ENCODE peak calls at places on chromosome 14, in eight cellular contexts. One of them, this sample, is unnamed. For H3K4me1, the result is how much of the 10 kb centered on the place peaks cover.

GRCh38 chr14:38384746-38385145 is 128.9 kb upstream of the CLEC14A start:
- DNase-seq in IMR-90: peak
- DNase-seq in neural progenitor cell: no peak
- DNase-seq in stomach: no peak
- DNase-seq in heart left ventricle: no peak
- DNase-seq in thyroid gland: no peak
- DNase-seq in BE2C: no peak
- DNase-seq in left ventricle myocardium inferior: no peak
- DNase-seq in this sample: no peak

GRCh38 chr14:54781080-54781479 is 121.5 kb downstream of the GCH1 start:
- DNase-seq in BE2C: no peak
- DNase-seq in left ventricle myocardium inferior: no peak
- DNase-seq in IMR-90: no peak
- DNase-seq in stomach: no peak
- DNase-seq in thyroid gland: no peak
- DNase-seq in heart left ventricle: no peak
- DNase-seq in neural progenitor cell: no peak
- DNase-seq in this sample: no peak

GRCh38 chr14:96702831-96703230 is 94.4 kb upstream of the VRK1 start:
- DNase-seq in stomach: no peak
- DNase-seq in BE2C: no peak
- DNase-seq in neural progenitor cell: no peak
- DNase-seq in IMR-90: no peak
- DNase-seq in heart left ventricle: no peak
- DNase-seq in thyroid gland: no peak
- DNase-seq in left ventricle myocardium inferior: no peak
- DNase-seq in this sample: no peak

GRCh38 chr14:76997257-76997970 is 31.1 kb downstream of the IRF2BPL start:
- DNase-seq in BE2C: peak
- DNase-seq in neural progenitor cell: peak
- DNase-seq in left ventricle myocardium inferior: no peak
- DNase-seq in IMR-90: peak
- DNase-seq in stomach: no peak
- DNase-seq in heart left ventricle: no peak
- DNase-seq in thyroid gland: no peak
- DNase-seq in this sample: no peak

GRCh38 chr14:39099748-39100147 is 3.3 kb downstream of the SEC23A start:
- DNase-seq in stomach: no peak
- DNase-seq in IMR-90: no peak
- DNase-seq in neural progenitor cell: no peak
- DNase-seq in left ventricle myocardium inferior: no peak
- DNase-seq in thyroid gland: no peak
- DNase-seq in heart left ventricle: no peak
- DNase-seq in BE2C: no peak
- DNase-seq in this sample: no peak

GRCh38 chr14:24147761-24148428 is 597 bp downstream of the RNF31 start:
- DNase-seq in left ventricle myocardium inferior: no peak
- DNase-seq in stomach: no peak
- DNase-seq in BE2C: no peak
- DNase-seq in thyroid gland: no peak
- DNase-seq in IMR-90: no peak
- DNase-seq in heart left ventricle: no peak
- DNase-seq in neural progenitor cell: no peak
- DNase-seq in this sample: no peak

GRCh38 chr14:89252887-89253532 is 164.0 kb downstream of the FOXN3 start:
- DNase-seq in stomach: no peak
- DNase-seq in BE2C: peak
- DNase-seq in thyroid gland: peak
- DNase-seq in heart left ventricle: no peak
- DNase-seq in neural progenitor cell: peak
- DNase-seq in IMR-90: peak
- DNase-seq in left ventricle myocardium inferior: no peak
- DNase-seq in this sample: no peak

GRCh38 chr14:36268957-36269734 is 51.3 kb downstream of the MBIP start:
- DNase-seq in IMR-90: no peak
- DNase-seq in left ventricle myocardium inferior: no peak
- DNase-seq in neural progenitor cell: peak
- DNase-seq in BE2C: no peak
- DNase-seq in thyroid gland: peak
- DNase-seq in heart left ventricle: no peak
- DNase-seq in stomach: no peak
- DNase-seq in this sample: no peak

GRCh38 chr14:34710744-34711143 is 3.6 kb downstream of the CFL2 start:
- DNase-seq in heart left ventricle: no peak
- DNase-seq in left ventricle myocardium inferior: no peak
- DNase-seq in BE2C: no peak
- DNase-seq in thyroid gland: no peak
- DNase-seq in neural progenitor cell: no peak
- DNase-seq in IMR-90: peak
- DNase-seq in stomach: no peak
- DNase-seq in this sample: no peak
- H3K4me3 ChIP-seq in heart left ventricle: peak
- H3K4me3 ChIP-seq in left ventricle myocardium inferior: peak
- H3K4me3 ChIP-seq in BE2C: no peak
- H3K4me3 ChIP-seq in thyroid gland: no peak
- H3K4me3 ChIP-seq in neural progenitor cell: no peak
- H3K4me3 ChIP-seq in IMR-90: no peak
- H3K4me3 ChIP-seq in stomach: no peak
- H3K4me3 ChIP-seq in this sample: no peak

GRCh38 chr14:103427485-103428443 is 42.5 kb downstream of the MARK3 start:
- DNase-seq in thyroid gland: no peak
- DNase-seq in heart left ventricle: peak
- DNase-seq in stomach: no peak
- DNase-seq in left ventricle myocardium inferior: no peak
- DNase-seq in neural progenitor cell: peak
- DNase-seq in IMR-90: peak
- DNase-seq in BE2C: no peak
- DNase-seq in this sample: no peak
- H3K4me1 ChIP-seq in thyroid gland: under half
- H3K4me1 ChIP-seq in heart left ventricle: under half
- H3K4me1 ChIP-seq in stomach: half or more
- H3K4me1 ChIP-seq in left ventricle myocardium inferior: half or more
- H3K4me1 ChIP-seq in neural progenitor cell: under half
- H3K4me1 ChIP-seq in IMR-90: under half
- H3K4me1 ChIP-seq in BE2C: under half
- H3K4me1 ChIP-seq in this sample: under half

GRCh38 chr14:51872396-51872795 is 12.0 kb downstream of the GNG2 start:
- DNase-seq in neural progenitor cell: no peak
- DNase-seq in heart left ventricle: no peak
- DNase-seq in stomach: no peak
- DNase-seq in BE2C: peak
- DNase-seq in left ventricle myocardium inferior: no peak
- DNase-seq in thyroid gland: no peak
- DNase-seq in IMR-90: no peak
- DNase-seq in this sample: no peak
- H3K4me3 ChIP-seq in neural progenitor cell: no peak
- H3K4me3 ChIP-seq in heart left ventricle: no peak
- H3K4me3 ChIP-seq in stomach: no peak
- H3K4me3 ChIP-seq in BE2C: no peak
- H3K4me3 ChIP-seq in left ventricle myocardium inferior: no peak
- H3K4me3 ChIP-seq in thyroid gland: no peak
- H3K4me3 ChIP-seq in IMR-90: no peak
- H3K4me3 ChIP-seq in this sample: no peak

GRCh38 chr14:100658514-100658886 is 68.2 kb upstream of the DLK1 start:
- DNase-seq in heart left ventricle: no peak
- DNase-seq in stomach: no peak
- DNase-seq in thyroid gland: no peak
- DNase-seq in neural progenitor cell: peak
- DNase-seq in left ventricle myocardium inferior: no peak
- DNase-seq in IMR-90: no peak
- DNase-seq in BE2C: peak
- DNase-seq in this sample: no peak
- H3K4me1 ChIP-seq in heart left ventricle: under half
- H3K4me1 ChIP-seq in stomach: under half
- H3K4me1 ChIP-seq in thyroid gland: under half
- H3K4me1 ChIP-seq in neural progenitor cell: under half
- H3K4me1 ChIP-seq in left ventricle myocardium inferior: under half
- H3K4me1 ChIP-seq in IMR-90: under half
- H3K4me1 ChIP-seq in BE2C: under half
- H3K4me1 ChIP-seq in this sample: under half

DNA sequence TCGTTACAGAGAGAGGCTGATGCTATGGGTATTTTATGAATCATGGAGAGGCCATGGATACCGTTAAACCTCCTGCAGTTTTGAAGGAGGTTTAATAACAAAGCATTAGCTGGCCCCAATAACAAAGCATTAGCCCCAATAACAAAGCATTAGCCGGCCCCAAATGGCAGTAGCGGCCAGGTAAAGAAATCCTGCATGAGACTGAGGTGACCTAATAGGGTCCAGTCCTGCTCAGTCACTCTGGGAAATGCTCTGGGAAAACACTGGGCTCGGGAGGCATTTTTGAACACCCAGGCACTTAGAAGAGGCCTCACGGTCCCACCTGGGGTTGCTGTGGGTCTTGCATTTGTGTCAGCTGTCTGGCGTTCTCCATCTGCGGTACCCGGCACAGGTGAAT is 776 bp upstream of the RIN3 start:
- DNase-seq in heart left ventricle: no peak
- DNase-seq in neural progenitor cell: no peak
- DNase-seq in stomach: no peak
- DNase-seq in left ventricle myocardium inferior: no peak
- DNase-seq in BE2C: no peak
- DNase-seq in IMR-90: no peak
- DNase-seq in thyroid gland: no peak
- DNase-seq in this sample: no peak
- H3K4me3 ChIP-seq in heart left ventricle: peak
- H3K4me3 ChIP-seq in neural progenitor cell: peak
- H3K4me3 ChIP-seq in stomach: peak
- H3K4me3 ChIP-seq in left ventricle myocardium inferior: peak
- H3K4me3 ChIP-seq in BE2C: no peak
- H3K4me3 ChIP-seq in IMR-90: peak
- H3K4me3 ChIP-seq in thyroid gland: no peak
- H3K4me3 ChIP-seq in this sample: peak

GRCh38 chr14:104555621-104556255 is 23.8 kb upstream of the C14orf180 start:
- DNase-seq in thyroid gland: no peak
- DNase-seq in heart left ventricle: no peak
- DNase-seq in neural progenitor cell: no peak
- DNase-seq in left ventricle myocardium inferior: no peak
- DNase-seq in stomach: no peak
- DNase-seq in BE2C: peak
- DNase-seq in IMR-90: no peak
- DNase-seq in this sample: no peak

GRCh38 chr14:104558231-104559042 is 21.1 kb upstream of the C14orf180 start:
- DNase-seq in left ventricle myocardium inferior: peak
- DNase-seq in thyroid gland: no peak
- DNase-seq in heart left ventricle: no peak
- DNase-seq in stomach: no peak
- DNase-seq in BE2C: peak
- DNase-seq in IMR-90: no peak
- DNase-seq in neural progenitor cell: no peak
- DNase-seq in this sample: no peak

GRCh38 chr14:104556256-104557021 is 23.1 kb upstream of the C14orf180 start:
- DNase-seq in heart left ventricle: no peak
- DNase-seq in stomach: no peak
- DNase-seq in left ventricle myocardium inferior: peak
- DNase-seq in IMR-90: no peak
- DNase-seq in neural progenitor cell: no peak
- DNase-seq in BE2C: peak
- DNase-seq in thyroid gland: no peak
- DNase-seq in this sample: no peak

GRCh38 chr14:104557766-104558165 is 21.8 kb upstream of the C14orf180 start:
- DNase-seq in IMR-90: no peak
- DNase-seq in thyroid gland: no peak
- DNase-seq in stomach: no peak
- DNase-seq in neural progenitor cell: no peak
- DNase-seq in BE2C: peak
- DNase-seq in heart left ventricle: no peak
- DNase-seq in left ventricle myocardium inferior: peak
- DNase-seq in this sample: no peak

GRCh38 chr14:104557086-104557485 is 22.5 kb upstream of the C14orf180 start:
- DNase-seq in IMR-90: no peak
- DNase-seq in heart left ventricle: no peak
- DNase-seq in stomach: no peak
- DNase-seq in BE2C: peak
- DNase-seq in left ventricle myocardium inferior: peak
- DNase-seq in thyroid gland: no peak
- DNase-seq in neural progenitor cell: no peak
- DNase-seq in this sample: no peak
- H3K4me1 ChIP-seq in IMR-90: under half
- H3K4me1 ChIP-seq in heart left ventricle: under half
- H3K4me1 ChIP-seq in stomach: under half
- H3K4me1 ChIP-seq in BE2C: under half
- H3K4me1 ChIP-seq in left ventricle myocardium inferior: under half
- H3K4me1 ChIP-seq in thyroid gland: under half
- H3K4me1 ChIP-seq in neural progenitor cell: under half
- H3K4me1 ChIP-seq in this sample: under half

DNA sequence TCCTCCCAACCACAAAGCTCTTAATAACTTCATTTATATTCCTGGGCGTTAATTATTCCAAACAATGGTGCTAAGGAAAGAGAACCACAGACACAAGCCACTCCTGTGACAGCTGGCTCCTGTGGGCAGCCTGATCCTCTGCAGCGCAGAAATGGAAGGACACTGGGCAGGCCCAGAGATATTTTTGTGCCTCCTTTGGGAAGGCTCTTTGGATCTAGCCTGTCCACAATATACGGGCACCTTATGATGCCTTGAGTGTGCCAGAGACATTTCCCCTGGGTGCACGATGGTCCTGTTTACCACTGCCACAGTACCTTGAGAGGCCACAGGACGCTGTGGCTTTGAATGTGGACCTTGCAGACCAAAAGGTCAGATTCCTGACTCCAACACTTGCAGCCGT is 2.1 kb downstream of the ASB2 start:
- DNase-seq in heart left ventricle: no peak
- DNase-seq in left ventricle myocardium inferior: no peak
- DNase-seq in thyroid gland: no peak
- DNase-seq in BE2C: no peak
- DNase-seq in neural progenitor cell: no peak
- DNase-seq in stomach: no peak
- DNase-seq in IMR-90: no peak
- DNase-seq in this sample: no peak
- H3K4me3 ChIP-seq in heart left ventricle: peak
- H3K4me3 ChIP-seq in left ventricle myocardium inferior: peak
- H3K4me3 ChIP-seq in thyroid gland: no peak
- H3K4me3 ChIP-seq in BE2C: no peak
- H3K4me3 ChIP-seq in neural progenitor cell: no peak
- H3K4me3 ChIP-seq in stomach: peak
- H3K4me3 ChIP-seq in IMR-90: no peak
- H3K4me3 ChIP-seq in this sample: no peak

This sample was measured in naive thymus-derived CD4-positive, alpha-beta T cell.